ENCODE peak calls at places on chromosomes 3 and 15, in nine cellular contexts. One of them, this sample, is unnamed.

GRCh38 chr3:123258811-123259420 is 57.2 kb downstream of the SEC22A start:
- DNase-seq in CD8-positive, alpha-beta T cell: no peak
- DNase-seq in mammary epithelial cell: peak; percentile 41
- DNase-seq in AG09309: peak; percentile 25
- DNase-seq in GM06990: no peak
- DNase-seq in suprapubic skin: no peak
- DNase-seq in astrocyte of the spinal cord: peak; percentile 65
- DNase-seq in lung: no peak
- DNase-seq in thoracic aorta: no peak
- DNase-seq in this sample: no peak

GRCh38 chr15:31098491-31098917 is 3.0 kb downstream of the TRPM1 start:
- DNase-seq in CD8-positive, alpha-beta T cell: no peak
- DNase-seq in mammary epithelial cell: no peak
- DNase-seq in AG09309: no peak
- DNase-seq in GM06990: no peak
- DNase-seq in suprapubic skin: no peak
- DNase-seq in astrocyte of the spinal cord: no peak
- DNase-seq in lung: no peak
- DNase-seq in thoracic aorta: no peak
- DNase-seq in this sample: no peak

GRCh38 chr3:100246999-100247398 is 13.8 kb upstream of the TBC1D23 start:
- DNase-seq in CD8-positive, alpha-beta T cell: no peak
- DNase-seq in mammary epithelial cell: no peak
- DNase-seq in AG09309: no peak
- DNase-seq in GM06990: no peak
- DNase-seq in suprapubic skin: no peak
- DNase-seq in astrocyte of the spinal cord: no peak
- DNase-seq in lung: no peak
- DNase-seq in thoracic aorta: no peak
- DNase-seq in this sample: no peak

GRCh38 chr3:112446343-112446742 is 52.9 kb downstream of the BTLA start:
- DNase-seq in CD8-positive, alpha-beta T cell: no peak
- DNase-seq in mammary epithelial cell: peak; percentile 50
- DNase-seq in AG09309: peak; percentile 29
- DNase-seq in GM06990: no peak
- DNase-seq in suprapubic skin: no peak
- DNase-seq in astrocyte of the spinal cord: peak; percentile 63
- DNase-seq in lung: no peak
- DNase-seq in thoracic aorta: no peak
- DNase-seq in this sample: no peak

GRCh38 chr15:42355291-42355690 is 4.0 kb upstream of the CAPN3 start:
- DNase-seq in CD8-positive, alpha-beta T cell: no peak
- DNase-seq in mammary epithelial cell: no peak
- DNase-seq in AG09309: no peak
- DNase-seq in GM06990: no peak
- DNase-seq in suprapubic skin: no peak
- DNase-seq in astrocyte of the spinal cord: no peak
- DNase-seq in lung: no peak
- DNase-seq in thoracic aorta: no peak
- DNase-seq in this sample: no peak

GRCh38 chr3:105274958-105275357 is 91.8 kb upstream of the ALCAM start:
- DNase-seq in CD8-positive, alpha-beta T cell: no peak
- DNase-seq in mammary epithelial cell: peak; percentile 83
- DNase-seq in AG09309: peak; percentile 77
- DNase-seq in GM06990: no peak
- DNase-seq in suprapubic skin: no peak
- DNase-seq in astrocyte of the spinal cord: peak; percentile 59
- DNase-seq in lung: no peak
- DNase-seq in thoracic aorta: no peak
- DNase-seq in this sample: no peak

GRCh38 chr3:8519774-8520448 is 18.3 kb downstream of the LMCD1 start:
- DNase-seq in CD8-positive, alpha-beta T cell: no peak
- DNase-seq in mammary epithelial cell: no peak
- DNase-seq in AG09309: no peak
- DNase-seq in GM06990: no peak
- DNase-seq in suprapubic skin: no peak
- DNase-seq in astrocyte of the spinal cord: no peak
- DNase-seq in lung: no peak
- DNase-seq in thoracic aorta: no peak
- DNase-seq in this sample: no peak

GRCh38 chr3:158771577-158771976 is 30.3 kb upstream of the MFSD1 start:
- DNase-seq in CD8-positive, alpha-beta T cell: no peak
- DNase-seq in mammary epithelial cell: no peak
- DNase-seq in AG09309: no peak
- DNase-seq in GM06990: no peak
- DNase-seq in suprapubic skin: no peak
- DNase-seq in astrocyte of the spinal cord: no peak
- DNase-seq in lung: no peak
- DNase-seq in thoracic aorta: no peak
- DNase-seq in this sample: no peak

GRCh38 chr3:53346514-53346913 is 829 bp downstream of the DCP1A start:
- DNase-seq in CD8-positive, alpha-beta T cell: no peak
- DNase-seq in mammary epithelial cell: peak; percentile 13
- DNase-seq in AG09309: no peak
- DNase-seq in GM06990: no peak
- DNase-seq in suprapubic skin: no peak
- DNase-seq in astrocyte of the spinal cord: peak; percentile 26
- DNase-seq in lung: no peak
- DNase-seq in thoracic aorta: no peak
- DNase-seq in this sample: peak; percentile 48

GRCh38 chr3:51670711-51671089 is 352 bp upstream of the TEX264 start:
- DNase-seq in CD8-positive, alpha-beta T cell: no peak
- DNase-seq in mammary epithelial cell: no peak
- DNase-seq in AG09309: no peak
- DNase-seq in GM06990: no peak
- DNase-seq in suprapubic skin: peak; percentile 95
- DNase-seq in astrocyte of the spinal cord: no peak
- DNase-seq in lung: no peak
- DNase-seq in thoracic aorta: no peak
- DNase-seq in this sample: no peak

GRCh38 chr3:143121240-143122088 is 1.9 kb downstream of the CHST2 start:
- DNase-seq in CD8-positive, alpha-beta T cell: peak; percentile 72
- DNase-seq in mammary epithelial cell: peak; percentile 36
- DNase-seq in AG09309: no peak
- DNase-seq in GM06990: peak; percentile 85
- DNase-seq in suprapubic skin: no peak
- DNase-seq in astrocyte of the spinal cord: peak; percentile 55
- DNase-seq in lung: peak; percentile 42
- DNase-seq in thoracic aorta: no peak
- DNase-seq in this sample: peak; percentile 62

GRCh38 chr3:143120716-143121239 is 1.2 kb downstream of the CHST2 start:
- DNase-seq in CD8-positive, alpha-beta T cell: peak; percentile 43
- DNase-seq in mammary epithelial cell: peak; percentile 40
- DNase-seq in AG09309: no peak
- DNase-seq in GM06990: peak; percentile 82
- DNase-seq in suprapubic skin: no peak
- DNase-seq in astrocyte of the spinal cord: peak; percentile 33
- DNase-seq in lung: no peak
- DNase-seq in thoracic aorta: no peak
- DNase-seq in this sample: peak; percentile 22

GRCh38 chr3:143119974-143120715 is 574 bp downstream of the CHST2 start:
- DNase-seq in CD8-positive, alpha-beta T cell: peak; percentile 28
- DNase-seq in mammary epithelial cell: peak; percentile 46
- DNase-seq in AG09309: no peak
- DNase-seq in GM06990: peak; percentile 74
- DNase-seq in suprapubic skin: peak; percentile 81
- DNase-seq in astrocyte of the spinal cord: peak; percentile 49
- DNase-seq in lung: no peak
- DNase-seq in thoracic aorta: no peak
- DNase-seq in this sample: no peak

GRCh38 chr3:143118630-143119008 is 952 bp upstream of the CHST2 start:
- DNase-seq in CD8-positive, alpha-beta T cell: no peak
- DNase-seq in mammary epithelial cell: no peak
- DNase-seq in AG09309: no peak
- DNase-seq in GM06990: no peak
- DNase-seq in suprapubic skin: no peak
- DNase-seq in astrocyte of the spinal cord: no peak
- DNase-seq in lung: no peak
- DNase-seq in thoracic aorta: no peak
- DNase-seq in this sample: no peak

GRCh38 chr3:143119009-143119914 is at the start of gene CHST2:
- DNase-seq in CD8-positive, alpha-beta T cell: peak; percentile 68
- DNase-seq in mammary epithelial cell: peak; percentile 81
- DNase-seq in AG09309: peak; percentile 23
- DNase-seq in GM06990: peak; percentile 91
- DNase-seq in suprapubic skin: peak; percentile 79
- DNase-seq in astrocyte of the spinal cord: peak; percentile 78
- DNase-seq in lung: peak; percentile 48
- DNase-seq in thoracic aorta: no peak
- DNase-seq in this sample: peak; percentile 73
- TF ChIP-seq CTCF in CD8-positive, alpha-beta T cell: no peak
- TF ChIP-seq CTCF in mammary epithelial cell: no peak
- TF ChIP-seq CTCF in AG09309: no peak
- TF ChIP-seq CTCF in GM06990: no peak
- TF ChIP-seq CTCF in suprapubic skin: no peak
- TF ChIP-seq CTCF in astrocyte of the spinal cord: peak; percentile 4
- TF ChIP-seq CTCF in lung: no peak
- TF ChIP-seq CTCF in thoracic aorta: no peak
- TF ChIP-seq CTCF in this sample: no peak

DNA sequence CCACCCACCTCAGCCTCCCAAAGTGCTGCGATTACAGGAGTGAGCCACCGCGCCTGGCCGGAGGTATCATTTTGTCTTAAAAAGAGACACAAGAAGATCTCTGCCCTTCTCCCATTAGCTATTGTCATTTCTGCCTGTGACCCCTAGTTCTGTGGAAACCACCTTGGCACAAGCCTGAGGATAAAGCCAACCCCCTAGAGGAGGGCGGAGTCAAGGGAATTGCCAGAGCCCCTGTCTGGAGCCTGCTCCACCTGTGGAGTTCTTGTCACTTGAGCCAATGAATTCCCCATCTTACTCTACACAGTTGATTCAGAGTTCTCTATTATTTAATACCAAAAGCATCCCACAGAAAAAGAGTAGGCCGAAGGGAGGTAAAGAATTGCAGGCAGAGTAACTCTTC is 34.9 kb upstream of the KLHL6 start:
- DNase-seq in CD8-positive, alpha-beta T cell: no peak
- DNase-seq in mammary epithelial cell: no peak
- DNase-seq in AG09309: no peak
- DNase-seq in GM06990: no peak
- DNase-seq in suprapubic skin: peak; percentile 31
- DNase-seq in astrocyte of the spinal cord: no peak
- DNase-seq in lung: no peak
- DNase-seq in thoracic aorta: no peak
- DNase-seq in this sample: no peak
- H3K4me3 ChIP-seq in CD8-positive, alpha-beta T cell: no peak overlapping the region
- H3K4me3 ChIP-seq in mammary epithelial cell: no peak overlapping the region
- H3K4me3 ChIP-seq in AG09309: no peak overlapping the region
- H3K4me3 ChIP-seq in GM06990: no peak overlapping the region
- H3K4me3 ChIP-seq in suprapubic skin: no peak overlapping the region
- H3K4me3 ChIP-seq in astrocyte of the spinal cord: no peak overlapping the region
- H3K4me3 ChIP-seq in lung: no peak overlapping the region
- H3K4me3 ChIP-seq in thoracic aorta: no peak overlapping the region
- H3K4me3 ChIP-seq in this sample: no peak overlapping the region

DNA sequence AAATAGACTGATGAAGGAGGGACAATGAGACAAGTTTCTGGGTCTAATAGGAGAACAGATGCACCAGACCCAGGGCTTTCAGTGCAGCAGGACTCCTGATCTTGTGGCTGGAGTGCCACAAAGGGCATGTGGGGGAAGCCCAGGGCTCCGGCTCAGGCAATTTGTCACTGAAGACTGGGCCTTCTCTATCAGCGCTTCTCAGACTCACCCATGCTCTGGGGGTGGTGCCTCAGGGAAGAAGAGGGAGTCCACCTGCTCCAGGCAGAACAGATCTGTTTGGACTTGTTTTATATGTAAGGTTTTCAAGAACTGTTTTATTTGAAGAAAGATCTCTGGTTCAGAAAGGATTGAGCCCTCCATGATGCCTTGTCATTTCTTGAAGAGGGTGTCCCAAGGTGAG is 112.4 kb upstream of the TLE3 start:
- DNase-seq in CD8-positive, alpha-beta T cell: no peak
- DNase-seq in mammary epithelial cell: no peak
- DNase-seq in AG09309: no peak
- DNase-seq in GM06990: no peak
- DNase-seq in suprapubic skin: peak; percentile 57
- DNase-seq in astrocyte of the spinal cord: no peak
- DNase-seq in lung: no peak
- DNase-seq in thoracic aorta: no peak
- DNase-seq in this sample: no peak
- TF ChIP-seq CTCF in CD8-positive, alpha-beta T cell: no peak
- TF ChIP-seq CTCF in mammary epithelial cell: no peak
- TF ChIP-seq CTCF in AG09309: no peak
- TF ChIP-seq CTCF in GM06990: no peak
- TF ChIP-seq CTCF in suprapubic skin: no peak
- TF ChIP-seq CTCF in astrocyte of the spinal cord: no peak
- TF ChIP-seq CTCF in lung: no peak
- TF ChIP-seq CTCF in thoracic aorta: no peak
- TF ChIP-seq CTCF in this sample: no peak

DNA sequence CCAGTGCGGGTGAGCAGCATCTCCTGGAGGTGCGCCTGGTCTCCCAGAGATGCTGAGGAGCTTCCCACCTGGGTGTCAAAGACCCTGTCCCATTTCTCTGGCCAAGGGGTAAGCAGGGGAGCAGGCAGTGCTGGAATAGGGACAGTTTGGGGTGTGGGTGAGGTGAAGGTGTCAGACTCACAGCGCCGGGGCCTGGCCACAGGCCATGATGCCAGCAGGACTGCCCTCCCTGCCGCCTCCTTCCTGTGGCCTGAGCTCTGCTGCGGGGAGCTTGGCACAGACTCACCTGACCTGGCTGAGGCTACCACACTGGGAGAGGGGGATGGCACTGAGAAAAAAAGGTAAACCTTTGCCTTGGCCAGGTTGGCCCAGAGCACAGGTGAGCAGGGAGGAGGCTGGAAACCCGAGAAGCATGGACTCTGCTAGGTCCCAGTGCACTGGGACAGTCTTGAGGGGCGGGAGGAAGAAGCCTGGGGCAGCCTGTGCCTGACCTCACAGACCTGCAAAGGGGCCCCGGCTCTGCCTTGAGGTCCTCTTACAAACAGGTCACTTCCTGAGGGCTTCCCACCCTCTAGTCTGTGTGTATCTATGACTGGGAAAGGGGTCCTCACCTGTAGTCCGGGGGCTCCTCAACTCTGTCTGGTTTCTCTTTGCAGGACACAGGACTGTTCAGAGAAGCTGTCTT is 28.2 kb downstream of the GRAMD2A start:
- DNase-seq in CD8-positive, alpha-beta T cell: no peak
- DNase-seq in mammary epithelial cell: no peak
- DNase-seq in AG09309: no peak
- DNase-seq in GM06990: no peak
- DNase-seq in suprapubic skin: no peak
- DNase-seq in astrocyte of the spinal cord: no peak
- DNase-seq in lung: no peak
- DNase-seq in thoracic aorta: no peak
- DNase-seq in this sample: no peak
- H3K4me3 ChIP-seq in CD8-positive, alpha-beta T cell: no peak overlapping the region
- H3K4me3 ChIP-seq in mammary epithelial cell: no peak overlapping the region
- H3K4me3 ChIP-seq in AG09309: no peak overlapping the region
- H3K4me3 ChIP-seq in GM06990: no peak overlapping the region
- H3K4me3 ChIP-seq in suprapubic skin: no peak overlapping the region
- H3K4me3 ChIP-seq in astrocyte of the spinal cord: no peak overlapping the region
- H3K4me3 ChIP-seq in lung: no peak overlapping the region
- H3K4me3 ChIP-seq in thoracic aorta: no peak overlapping the region
- H3K4me3 ChIP-seq in this sample: no peak overlapping the region

This sample was measured in testis.